ENCODE peak calls at places on chromosomes 7 and 10, in five cellular contexts. One of them, this sample, is unnamed.

GRCh38 chr10:112951349-112952281 is 1.6 kb downstream of the TCF7L2 start:
- DNase-seq in HL-60: peak; percentile 67
- DNase-seq in GM23338: peak; percentile 75
- DNase-seq in esophagus muscularis mucosa: no peak
- DNase-seq in prostate gland: peak; percentile 46
- DNase-seq in this sample: peak; percentile 87

GRCh38 chr10:75401569-75402485 is at the start of gene ZNF503:
- DNase-seq in HL-60: peak; percentile 78
- DNase-seq in GM23338: peak; percentile 98
- DNase-seq in esophagus muscularis mucosa: peak; percentile 99
- DNase-seq in prostate gland: peak; percentile 99
- DNase-seq in this sample: peak; percentile 94

GRCh38 chr10:110762109-110762848 is 109.4 kb upstream of the PDCD4 start:
- DNase-seq in HL-60: no peak
- DNase-seq in GM23338: no peak
- DNase-seq in esophagus muscularis mucosa: no peak
- DNase-seq in prostate gland: no peak
- DNase-seq in this sample: no peak

GRCh38 chr10:10222288-10222945 is 795.3 kb upstream of the CELF2 start:
- DNase-seq in HL-60: no peak
- DNase-seq in GM23338: no peak
- DNase-seq in esophagus muscularis mucosa: no peak
- DNase-seq in prostate gland: no peak
- DNase-seq in this sample: no peak

GRCh38 chr7:154503962-154504550 is 451.9 kb downstream of the DPP6 start:
- DNase-seq in HL-60: no peak
- DNase-seq in GM23338: peak; percentile 68
- DNase-seq in esophagus muscularis mucosa: no peak
- DNase-seq in prostate gland: no peak
- DNase-seq in this sample: no peak

GRCh38 chr10:62388328-62388727 is 14.2 kb downstream of the ZNF365 start:
- DNase-seq in HL-60: no peak
- DNase-seq in GM23338: peak; percentile 11
- DNase-seq in esophagus muscularis mucosa: no peak
- DNase-seq in prostate gland: no peak
- DNase-seq in this sample: no peak

GRCh38 chr10:32972929-32973328 is 14.9 kb upstream of the ITGB1 start:
- DNase-seq in HL-60: no peak
- DNase-seq in GM23338: no peak
- DNase-seq in esophagus muscularis mucosa: no peak
- DNase-seq in prostate gland: no peak
- DNase-seq in this sample: no peak

GRCh38 chr10:124063736-124064135 is 29.7 kb downstream of the CHST15 start:
- DNase-seq in HL-60: no peak
- DNase-seq in GM23338: no peak
- DNase-seq in esophagus muscularis mucosa: no peak
- DNase-seq in prostate gland: peak; percentile 25
- DNase-seq in this sample: no peak

GRCh38 chr7:14717711-14718304 is 184.7 kb downstream of the DGKB start:
- DNase-seq in HL-60: no peak
- DNase-seq in GM23338: peak; percentile 64
- DNase-seq in esophagus muscularis mucosa: no peak
- DNase-seq in prostate gland: no peak
- DNase-seq in this sample: no peak

GRCh38 chr7:133021196-133021595 is 60.7 kb downstream of the CHCHD3 start:
- DNase-seq in HL-60: no peak
- DNase-seq in GM23338: peak; percentile 58
- DNase-seq in esophagus muscularis mucosa: no peak
- DNase-seq in prostate gland: no peak
- DNase-seq in this sample: no peak

GRCh38 chr7:12674861-12675260 is 12.6 kb upstream of the ARL4A start:
- DNase-seq in HL-60: no peak
- DNase-seq in GM23338: peak; percentile 83
- DNase-seq in esophagus muscularis mucosa: no peak
- DNase-seq in prostate gland: no peak
- DNase-seq in this sample: no peak

GRCh38 chr10:17019696-17020095 is 109.9 kb downstream of the CUBN start:
- DNase-seq in HL-60: no peak
- DNase-seq in GM23338: no peak
- DNase-seq in esophagus muscularis mucosa: no peak
- DNase-seq in prostate gland: no peak
- DNase-seq in this sample: no peak

GRCh38 chr10:43086321-43086942 is 9.6 kb downstream of the RET start:
- DNase-seq in HL-60: no peak
- DNase-seq in GM23338: no peak
- DNase-seq in esophagus muscularis mucosa: no peak
- DNase-seq in prostate gland: no peak
- DNase-seq in this sample: no peak

GRCh38 chr7:103990991-103991390 is 1.5 kb upstream of the RELN start:
- DNase-seq in HL-60: no peak
- DNase-seq in GM23338: no peak
- DNase-seq in esophagus muscularis mucosa: no peak
- DNase-seq in prostate gland: no peak
- DNase-seq in this sample: no peak

GRCh38 chr10:75932921-75933320 is 501.5 kb downstream of the LRMDA start:
- DNase-seq in HL-60: no peak
- DNase-seq in GM23338: no peak
- DNase-seq in esophagus muscularis mucosa: no peak
- DNase-seq in prostate gland: no peak
- DNase-seq in this sample: no peak

GRCh38 chr7:116524609-116525297 is at the start of gene CAV1:
- DNase-seq in HL-60: no peak
- DNase-seq in GM23338: peak; percentile 76
- DNase-seq in esophagus muscularis mucosa: no peak
- DNase-seq in prostate gland: peak; percentile 75
- DNase-seq in this sample: peak; percentile 89

GRCh38 chr7:138657854-138658386 is 43.2 kb downstream of the SVOPL start:
- DNase-seq in HL-60: no peak
- DNase-seq in GM23338: no peak
- DNase-seq in esophagus muscularis mucosa: no peak
- DNase-seq in prostate gland: no peak
- DNase-seq in this sample: no peak

GRCh38 chr7:23597064-23597907 is at the start of gene CCDC126:
- DNase-seq in HL-60: peak; percentile 70
- DNase-seq in GM23338: peak; percentile 96
- DNase-seq in esophagus muscularis mucosa: peak; percentile 96
- DNase-seq in prostate gland: peak; percentile 92
- DNase-seq in this sample: peak; percentile 99
- TF ChIP-seq POLR2AphosphoS5 in HL-60: no peak
- TF ChIP-seq POLR2AphosphoS5 in GM23338: peak; percentile 57
- TF ChIP-seq POLR2AphosphoS5 in esophagus muscularis mucosa: peak; percentile 82
- TF ChIP-seq POLR2AphosphoS5 in prostate gland: peak; percentile 92
- TF ChIP-seq POLR2AphosphoS5 in this sample: peak; percentile 79

DNA sequence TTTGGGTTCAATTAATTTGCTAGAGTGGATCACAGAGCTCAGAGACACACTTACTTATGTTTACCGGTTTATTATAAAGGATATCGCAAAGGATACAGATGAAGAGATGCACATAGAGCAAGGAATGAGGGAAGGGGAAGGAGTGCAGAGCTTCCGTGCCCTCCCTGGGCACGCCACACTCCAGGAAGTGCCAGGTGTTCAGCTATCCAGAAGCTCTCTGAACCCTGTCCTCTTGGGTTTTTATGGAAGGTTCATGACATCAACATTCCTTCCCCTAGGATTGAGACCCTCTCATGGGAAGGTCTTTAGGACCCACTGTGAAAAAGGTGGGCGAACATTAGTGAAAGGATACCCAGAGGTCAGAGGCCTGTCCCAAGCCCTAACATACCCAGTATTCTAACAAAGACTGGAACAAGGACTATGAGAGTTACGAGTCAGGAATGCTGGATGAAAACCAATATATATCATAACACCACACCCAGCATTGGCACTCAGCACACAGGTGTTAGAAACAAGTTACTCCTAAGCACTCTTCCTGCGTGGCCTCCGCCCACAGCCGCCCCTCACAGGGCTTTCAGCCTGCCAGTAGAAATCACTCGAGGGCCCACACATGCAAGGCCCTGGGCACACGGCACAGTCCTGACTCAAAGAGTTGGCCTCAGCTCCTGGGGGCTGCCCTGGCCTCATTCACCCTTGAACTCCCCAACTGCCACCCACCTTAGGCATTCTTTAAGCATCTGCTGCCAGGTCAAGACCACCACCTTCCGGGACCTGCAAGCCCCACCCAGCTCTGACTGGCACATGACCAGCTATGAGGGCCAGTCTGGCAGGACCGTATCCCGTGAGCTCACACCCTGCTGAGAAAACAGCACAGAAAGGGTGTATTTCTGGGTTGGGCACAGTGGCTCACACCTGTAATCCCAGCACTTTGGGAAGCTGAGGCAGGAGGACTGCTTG is 5.6 kb upstream of the AIFM2 start:
- DNase-seq in HL-60: no peak
- DNase-seq in GM23338: no peak
- DNase-seq in esophagus muscularis mucosa: no peak
- DNase-seq in prostate gland: no peak
- DNase-seq in this sample: peak; percentile 47
- H3K27ac ChIP-seq in HL-60: no peak overlapping the region
- H3K27ac ChIP-seq in GM23338: no peak overlapping the region
- H3K27ac ChIP-seq in esophagus muscularis mucosa: no peak overlapping the region
- H3K27ac ChIP-seq in prostate gland: no peak overlapping the region
- H3K27ac ChIP-seq in this sample: no peak overlapping the region

GRCh38 chr7:44213872-44214595 is 13.3 kb downstream of the YKT6 start:
- DNase-seq in HL-60: no peak
- DNase-seq in GM23338: peak; percentile 89
- DNase-seq in esophagus muscularis mucosa: no peak
- DNase-seq in prostate gland: no peak
- DNase-seq in this sample: no peak
- TF ChIP-seq POLR2AphosphoS5 in HL-60: peak; percentile 4
- TF ChIP-seq POLR2AphosphoS5 in GM23338: no peak
- TF ChIP-seq POLR2AphosphoS5 in esophagus muscularis mucosa: no peak
- TF ChIP-seq POLR2AphosphoS5 in prostate gland: no peak
- TF ChIP-seq POLR2AphosphoS5 in this sample: no peak

GRCh38 chr10:21285207-21285606 is 240.3 kb downstream of the SKIDA1 start:
- DNase-seq in HL-60: no peak
- DNase-seq in GM23338: peak; percentile 58
- DNase-seq in esophagus muscularis mucosa: no peak
- DNase-seq in prostate gland: no peak
- DNase-seq in this sample: no peak
- H3K27ac ChIP-seq in HL-60: no peak overlapping the region
- H3K27ac ChIP-seq in GM23338: peak overlapping the region; percentile 89
- H3K27ac ChIP-seq in esophagus muscularis mucosa: no peak overlapping the region
- H3K27ac ChIP-seq in prostate gland: no peak overlapping the region
- H3K27ac ChIP-seq in this sample: no peak overlapping the region

GRCh38 chr10:125117941-125118630 is 42.3 kb downstream of the CTBP2 start:
- DNase-seq in HL-60: no peak
- DNase-seq in GM23338: no peak
- DNase-seq in esophagus muscularis mucosa: no peak
- DNase-seq in prostate gland: peak; percentile 72
- DNase-seq in this sample: peak; percentile 31
- TF ChIP-seq POLR2AphosphoS5 in HL-60: no peak
- TF ChIP-seq POLR2AphosphoS5 in GM23338: peak; percentile 11
- TF ChIP-seq POLR2AphosphoS5 in esophagus muscularis mucosa: peak; percentile 22
- TF ChIP-seq POLR2AphosphoS5 in prostate gland: peak; percentile 71
- TF ChIP-seq POLR2AphosphoS5 in this sample: no peak

GRCh38 chr7:272108-272615 is 17.8 kb upstream of the FOXL3 start:
- DNase-seq in HL-60: no peak
- DNase-seq in GM23338: no peak
- DNase-seq in esophagus muscularis mucosa: no peak
- DNase-seq in prostate gland: no peak
- DNase-seq in this sample: peak; percentile 30
- H3K27ac ChIP-seq in HL-60: no peak overlapping the region
- H3K27ac ChIP-seq in GM23338: no peak overlapping the region
- H3K27ac ChIP-seq in esophagus muscularis mucosa: no peak overlapping the region
- H3K27ac ChIP-seq in prostate gland: no peak overlapping the region
- H3K27ac ChIP-seq in this sample: no peak overlapping the region

GRCh38 chr7:150735596-150736358 is 1.4 kb upstream of the GIMAP5 start:
- DNase-seq in HL-60: no peak
- DNase-seq in GM23338: peak; percentile 96
- DNase-seq in esophagus muscularis mucosa: no peak
- DNase-seq in prostate gland: no peak
- DNase-seq in this sample: no peak

GRCh38 chr7:150739045-150739432 is 1.8 kb downstream of the GIMAP5 start:
- DNase-seq in HL-60: no peak
- DNase-seq in GM23338: no peak
- DNase-seq in esophagus muscularis mucosa: no peak
- DNase-seq in prostate gland: no peak
- DNase-seq in this sample: no peak

GRCh38 chr7:150736864-150737263 is 354 bp upstream of the GIMAP5 start:
- DNase-seq in HL-60: no peak
- DNase-seq in GM23338: no peak
- DNase-seq in esophagus muscularis mucosa: no peak
- DNase-seq in prostate gland: no peak
- DNase-seq in this sample: no peak

GRCh38 chr7:150738092-150739044 is 1.1 kb downstream of the GIMAP5 start:
- DNase-seq in HL-60: no peak
- DNase-seq in GM23338: no peak
- DNase-seq in esophagus muscularis mucosa: no peak
- DNase-seq in prostate gland: no peak
- DNase-seq in this sample: no peak

DNA sequence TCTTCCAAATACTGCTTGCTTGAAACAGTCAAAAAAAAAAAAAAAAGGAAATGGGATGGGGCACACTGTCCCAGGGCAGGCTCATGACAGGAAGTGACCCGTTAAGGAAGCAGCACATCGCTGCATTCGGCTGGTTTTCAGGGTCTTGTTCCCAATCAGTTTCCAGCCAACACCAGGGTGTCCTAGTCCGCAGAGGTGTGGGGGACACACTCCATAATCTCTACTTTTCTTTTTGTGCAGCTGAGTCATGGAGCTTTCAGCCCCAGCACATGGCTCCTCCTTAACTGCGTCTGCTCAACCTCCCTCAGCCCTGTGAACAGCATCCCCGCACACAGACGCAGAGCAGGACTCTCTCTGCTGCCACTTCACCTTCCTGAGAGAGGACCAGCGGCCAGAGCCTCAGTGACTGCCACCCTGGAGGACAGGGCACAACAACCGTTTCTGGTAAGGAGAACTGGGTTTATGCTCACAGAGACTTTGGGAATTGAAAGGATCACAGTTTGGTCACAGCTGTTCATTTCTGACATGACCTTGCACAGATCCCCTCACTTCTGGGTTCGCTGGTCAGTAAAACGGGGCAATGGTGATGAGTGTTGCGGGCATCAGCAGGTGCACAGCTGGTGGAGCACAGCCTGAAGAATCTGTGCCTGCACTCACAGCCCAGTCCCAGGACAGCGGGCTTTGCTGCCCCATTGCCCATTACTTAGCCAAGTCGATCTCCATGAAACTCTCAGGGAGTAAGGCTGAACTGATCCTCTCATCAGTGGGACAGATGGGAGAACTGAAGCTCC is at the start of gene GIMAP5:
- DNase-seq in HL-60: no peak
- DNase-seq in GM23338: no peak
- DNase-seq in esophagus muscularis mucosa: no peak
- DNase-seq in prostate gland: no peak
- DNase-seq in this sample: peak; percentile 85
- TF ChIP-seq POLR2AphosphoS5 in HL-60: peak; percentile 35
- TF ChIP-seq POLR2AphosphoS5 in GM23338: no peak
- TF ChIP-seq POLR2AphosphoS5 in esophagus muscularis mucosa: peak; percentile 76
- TF ChIP-seq POLR2AphosphoS5 in prostate gland: peak; percentile 30
- TF ChIP-seq POLR2AphosphoS5 in this sample: peak; percentile 89

DNA sequence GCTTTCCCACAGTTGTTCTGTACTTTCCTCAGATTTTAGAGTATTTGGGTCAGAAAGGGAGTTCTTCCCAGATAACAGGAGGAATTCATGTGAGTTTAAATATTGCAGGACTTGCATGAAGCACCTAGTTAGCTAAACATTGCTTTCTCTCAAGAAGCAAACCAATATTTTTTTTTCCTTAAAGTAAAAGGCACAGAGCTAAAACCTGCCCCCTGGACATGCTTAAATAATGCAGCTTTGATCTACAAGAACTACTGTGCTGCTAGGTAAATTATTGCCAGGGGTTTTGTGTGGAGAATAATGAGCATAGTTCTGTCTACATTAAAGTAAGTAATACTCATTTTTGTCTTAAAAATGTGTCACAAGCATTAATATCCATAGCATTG is 542 bp upstream of the SOSTDC1 start:
- DNase-seq in HL-60: no peak
- DNase-seq in GM23338: no peak
- DNase-seq in esophagus muscularis mucosa: no peak
- DNase-seq in prostate gland: no peak
- DNase-seq in this sample: no peak
- H3K27ac ChIP-seq in HL-60: no peak overlapping the region
- H3K27ac ChIP-seq in GM23338: peak overlapping the region; percentile 33
- H3K27ac ChIP-seq in esophagus muscularis mucosa: peak overlapping the region; percentile 48
- H3K27ac ChIP-seq in prostate gland: peak overlapping the region; percentile 16
- H3K27ac ChIP-seq in this sample: no peak overlapping the region